ENCODE peak calls at places on chromosomes 4 and X, in nine cellular contexts. J is naive thymus-derived CD8-positive, alpha-beta T cell; F is HL-60; V is activated CD8-positive, alpha-beta memory T cell treated with anti-CD3 and anti-CD28 coated beads for 48 hours; Q is T-helper 9 cell; I is NCI-H510A; E is H54; R is upper lobe of left lung; Y is activated T-helper 9 cell treated with anti-CD3 and anti-CD28 coated beads, Interleukin-2, amount 50 U/mL, for 16 hours. S is an unnamed sample.

GRCh38 chr4:154781126-154781982 is at the start of gene RBM46:
- DNase-seq in J (no peak), V (no peak), Q (no peak), I (peak; percentile 77), Y (no peak), E (no peak), R (peak; percentile 76), F (no peak), S (no peak)

GRCh38 chr4:11976726-11977263 is 548.1 kb upstream of the HS3ST1 start:
- DNase-seq in R (no peak), V (no peak), F (no peak), E (no peak), J (no peak), I (no peak), Q (no peak), Y (no peak), S (no peak)

GRCh38 chr4:156168288-156168687 is 214.6 kb upstream of the CTSO start:
- DNase-seq in Y (no peak), F (no peak), R (no peak), J (no peak), Q (no peak), I (no peak), V (no peak), E (no peak), S (no peak)

GRCh38 chrX:119784747-119785446 is 6.5 kb downstream of the RPL39 start:
- DNase-seq in Y (peak; percentile 27), I (no peak), Q (peak; percentile 40), J (peak; percentile 43), E (no peak), R (no peak), V (no peak), F (no peak), S (peak; percentile 49)

GRCh38 chr4:121192500-121192899 is 28.4 kb upstream of the TNIP3 start:
- DNase-seq in I (no peak), J (peak; percentile 50), Y (no peak), E (no peak), V (no peak), F (no peak), Q (no peak), R (no peak), S (no peak)

GRCh38 chr4:35105486-35105885 is 1138.8 kb downstream of the ARAP2 start:
- DNase-seq in Q (no peak), V (no peak), E (no peak), I (peak; percentile 74), Y (no peak), R (no peak), F (no peak), J (no peak), S (no peak)

GRCh38 chr4:139020384-139020783 is 4.8 kb downstream of the NOCT start:
- DNase-seq in R (no peak), V (no peak), I (no peak), E (no peak), Y (no peak), J (no peak), F (no peak), Q (no peak), S (no peak)

GRCh38 chrX:150291014-150291413 is 72.1 kb upstream of the MAMLD1 start:
- DNase-seq in R (no peak), V (no peak), Y (no peak), Q (no peak), F (no peak), E (no peak), J (no peak), I (no peak), S (no peak)

GRCh38 chr4:38491854-38492478 is 172.0 kb upstream of the KLF3 start:
- DNase-seq in F (no peak), Y (no peak), J (no peak), V (no peak), R (no peak), I (no peak), E (no peak), Q (no peak), S (no peak)

GRCh38 chrX:144566592-144566991 is 680.7 kb upstream of the SPANXN1 start:
- DNase-seq in I (no peak), Q (no peak), J (no peak), F (no peak), E (no peak), R (no peak), V (no peak), Y (no peak), S (no peak)

GRCh38 chr4:113935190-113935589 is 44.3 kb downstream of the ARSJ start:
- DNase-seq in J (no peak), F (no peak), Y (no peak), R (no peak), E (no peak), Q (no peak), I (no peak), V (no peak), S (no peak)

GRCh38 chrX:146224442-146224841 is 406.8 kb downstream of the SLITRK2 start:
- DNase-seq in R (no peak), Q (no peak), Y (no peak), I (no peak), F (no peak), V (no peak), J (no peak), E (no peak), S (no peak)

GRCh38 chrX:66489339-66489738 is 149.5 kb downstream of the EDA2R start:
- DNase-seq in E (no peak), V (no peak), Q (no peak), R (no peak), F (no peak), J (no peak), Y (no peak), I (no peak), S (no peak)

GRCh38 chrX:79082886-79083285 is 61.6 kb upstream of the GPR174 start:
- DNase-seq in Q (no peak), I (no peak), F (no peak), E (no peak), J (no peak), V (no peak), R (no peak), Y (no peak), S (no peak)

GRCh38 chrX:110915120-110915519 is 119.5 kb upstream of the CHRDL1 start:
- DNase-seq in Y (no peak), F (no peak), R (no peak), J (no peak), V (no peak), Q (no peak), I (no peak), E (no peak), S (no peak)

GRCh38 chr4:82423245-82424054 is 6.8 kb downstream of the HNRNPDL start:
- DNase-seq in I (no peak), Q (no peak), F (no peak), E (no peak), J (no peak), R (no peak), Y (no peak), V (no peak), S (no peak)

GRCh38 chrX:120145295-120145925 is 13.0 kb upstream of the RHOXF2 start:
- DNase-seq in Q (no peak), V (no peak), E (no peak), J (peak; percentile 9), F (no peak), Y (no peak), R (no peak), I (no peak), S (no peak)

GRCh38 chr4:139782926-139783542 is 117.4 kb downstream of the MGST2 start:
- DNase-seq in Y (no peak), Q (no peak), R (no peak), E (no peak), F (no peak), V (no peak), I (no peak), J (no peak), S (no peak)

GRCh38 chrX:131063613-131064012 is 5.5 kb downstream of the ARHGAP36 start:
- DNase-seq in F (no peak), Q (no peak), R (no peak), Y (no peak), J (no peak), E (no peak), I (no peak), V (no peak), S (no peak)

GRCh38 chrX:13750204-13750603 is 15.7 kb downstream of the OFD1 start:
- DNase-seq in J (peak; percentile 43), E (no peak), Q (no peak), I (no peak), V (no peak), Y (no peak), R (no peak), F (no peak), S (peak; percentile 52)

GRCh38 chr4:165151734-165152133 is 39.1 kb upstream of the TMEM192 start:
- DNase-seq in F (no peak), R (no peak), V (no peak), Q (no peak), J (no peak), I (no peak), Y (no peak), E (no peak), S (no peak)

GRCh38 chrX:19064175-19064574 is 58.1 kb downstream of the ADGRG2 start:
- DNase-seq in F (no peak), E (no peak), Q (no peak), J (no peak), I (no peak), R (no peak), V (no peak), Y (no peak), S (no peak)

GRCh38 chr4:3783691-3784306 is 17.6 kb downstream of the ADRA2C start:
- DNase-seq in Q (no peak), V (no peak), J (no peak), E (no peak), F (no peak), Y (no peak), R (no peak), I (no peak), S (no peak)

S was measured in naive thymus-derived CD4-positive, alpha-beta T cell.